ENCODE peak calls at places on chromosomes 3 and 15, in eight cellular contexts. I is cardiac muscle cell; T is ascending aorta; O is ovary; S is CD4-positive, alpha-beta memory T cell; X is CD4-positive, alpha-beta T cell; C is RWPE2; G is dorsolateral prefrontal cortex. A is an unnamed sample.
A peak's percentile ranks its signal among the peaks of the same experiment; 100 is the strongest.

GRCh38 chr15:62841269-62841628 is 201.3 kb upstream of the TPM1 start:
- DNase-seq in X (no peak), G (no peak), T (no peak), I (no peak), O (no peak), S (no peak), C (no peak), A (no peak)

GRCh38 chr3:157128771-157129671 is 30.9 kb downstream of the CCNL1 start:
- DNase-seq in O (no peak), T (no peak), I (peak; percentile 42), X (peak; percentile 48), G (no peak), S (peak; percentile 69), C (peak; percentile 58), A (no peak)

GRCh38 chr3:139313921-139314320 is 29.9 kb upstream of the MRPS22 start:
- DNase-seq in T (no peak), C (no peak), X (no peak), I (no peak), G (no peak), O (no peak), S (no peak), A (no peak)

GRCh38 chr3:126126811-126127431 is 43.0 kb upstream of the SLC41A3 start:
- DNase-seq in I (no peak), S (no peak), C (no peak), O (peak; percentile 14), G (peak; percentile 11), T (no peak), X (no peak), A (no peak)

GRCh38 chr3:153250450-153250849 is 88.4 kb downstream of the RAP2B start:
- DNase-seq in S (no peak), G (no peak), T (no peak), X (no peak), C (no peak), O (no peak), I (no peak), A (no peak)

GRCh38 chr3:168990111-168990510 is 673.4 kb downstream of the MECOM start:
- DNase-seq in I (peak; percentile 4), G (no peak), S (no peak), X (no peak), C (no peak), T (no peak), O (no peak), A (no peak)

GRCh38 chr3:158775801-158776399 is 26.0 kb upstream of the MFSD1 start:
- DNase-seq in X (no peak), G (no peak), I (peak; percentile 8), S (no peak), T (no peak), C (no peak), O (no peak), A (no peak)

GRCh38 chr3:172298247-172298646 is 150.0 kb downstream of the GHSR start:
- DNase-seq in I (no peak), T (no peak), X (no peak), G (no peak), C (no peak), S (no peak), O (no peak), A (no peak)

GRCh38 chr3:115823083-115823482 is 199.8 kb downstream of the GAP43 start:
- DNase-seq in T (no peak), G (no peak), C (no peak), S (no peak), I (no peak), X (no peak), O (no peak), A (no peak)

GRCh38 chr15:67156834-67157233 is 91.4 kb downstream of the SMAD3 start:
- DNase-seq in X (no peak), I (no peak), G (no peak), S (no peak), O (no peak), C (no peak), T (no peak), A (no peak)

GRCh38 chr15:67156426-67156825 is 91.0 kb downstream of the SMAD3 start:
- DNase-seq in O (no peak), G (no peak), X (no peak), I (no peak), C (no peak), S (no peak), T (no peak), A (no peak)

GRCh38 chr15:67161412-67161811 is 93.0 kb downstream of the AAGAB start:
- DNase-seq in S (no peak), T (no peak), I (no peak), C (no peak), G (no peak), X (no peak), O (no peak), A (no peak)

GRCh38 chr15:67157779-67158366 is 92.5 kb downstream of the SMAD3 start:
- DNase-seq in I (no peak), T (no peak), S (no peak), C (no peak), O (no peak), G (no peak), X (no peak), A (no peak)

DNA sequence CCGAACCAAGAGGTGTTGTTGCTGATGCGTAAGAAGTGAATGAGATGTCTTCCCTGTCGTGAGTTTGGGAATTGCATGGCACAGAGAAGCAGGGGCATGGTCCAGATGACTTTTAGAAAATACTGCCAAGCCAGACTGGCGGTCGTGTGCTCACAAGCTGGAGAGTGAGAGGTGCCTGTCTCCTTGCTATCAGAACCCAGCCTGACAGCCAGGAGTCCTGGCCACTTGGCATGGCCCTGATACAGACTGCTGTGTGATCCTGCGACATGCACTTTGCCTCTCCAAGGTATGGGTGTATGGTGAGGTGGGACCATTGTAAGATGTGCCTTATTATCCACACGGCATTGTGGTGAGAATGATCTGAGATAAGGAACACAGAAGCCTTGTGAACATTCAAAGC is 93.0 kb downstream of the SMAD3 start:
- DNase-seq in S (no peak), X (no peak), O (no peak), G (no peak), T (no peak), C (no peak), I (no peak), A (no peak)
- H3K27ac ChIP-seq in S (no peak overlapping the region), X (no peak overlapping the region), O (no peak overlapping the region), G (no peak overlapping the region), T (no peak overlapping the region), C (no peak overlapping the region), I (no peak overlapping the region), A (no peak overlapping the region)

DNA sequence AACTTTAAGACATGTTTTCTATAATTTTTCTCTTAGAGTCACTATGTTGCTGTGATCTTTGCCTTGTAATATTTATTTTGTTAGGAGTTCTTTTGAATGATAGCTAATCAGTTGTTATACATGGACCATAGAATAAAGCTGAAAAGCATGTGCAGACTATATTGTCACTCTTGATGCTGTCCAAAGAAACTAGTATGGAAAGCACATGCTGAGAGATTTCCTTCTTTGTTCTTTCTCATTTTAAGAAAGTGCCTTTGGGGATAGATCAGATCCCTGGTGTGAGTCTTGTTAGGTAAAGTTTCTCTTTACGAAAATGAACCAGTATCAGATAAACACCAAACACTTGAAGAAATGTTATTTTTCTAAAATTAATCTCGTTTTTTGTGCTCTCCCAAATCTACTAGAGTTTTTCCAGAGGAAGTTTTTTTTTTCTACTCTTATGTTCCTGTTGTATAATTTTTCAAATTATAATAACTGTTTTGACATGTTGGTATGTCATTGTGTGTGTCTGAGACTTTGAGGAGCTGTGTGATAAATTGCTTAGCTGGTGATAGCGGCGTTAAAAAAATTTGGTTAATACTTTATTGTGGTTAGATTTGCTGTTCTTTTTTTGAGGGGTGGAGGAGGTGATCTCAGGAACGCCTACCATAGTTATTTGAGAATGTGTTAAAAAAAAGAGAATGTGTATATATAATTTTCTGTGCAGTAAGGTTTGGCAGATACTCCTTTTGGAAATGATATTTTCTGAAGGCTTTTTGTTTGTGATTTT is 2.2 kb downstream of the PIAS1 start:
- DNase-seq in O (no peak), I (no peak), G (no peak), X (no peak), T (no peak), S (no peak), C (no peak), A (no peak)
- H3K27ac ChIP-seq in O (no peak overlapping the region), I (peak overlapping the region; percentile 95), G (no peak overlapping the region), X (no peak overlapping the region), T (no peak overlapping the region), S (no peak overlapping the region), C (peak overlapping the region; percentile 60), A (no peak overlapping the region)

GRCh38 chr3:58218904-58219303 is 8.1 kb upstream of the DNASE1L3 start:
- DNase-seq in S (no peak), O (no peak), T (no peak), X (no peak), G (no peak), I (no peak), C (no peak), A (no peak)

GRCh38 chr3:58214484-58215316 is 3.9 kb upstream of the DNASE1L3 start:
- DNase-seq in O (no peak), X (no peak), C (peak; percentile 83), S (no peak), T (no peak), I (no peak), G (no peak), A (no peak)

GRCh38 chr3:58216496-58217197 is 5.9 kb upstream of the DNASE1L3 start:
- DNase-seq in I (no peak), G (no peak), C (no peak), S (no peak), O (no peak), T (no peak), X (no peak), A (no peak)

GRCh38 chr3:58217209-58217811 is 6.5 kb upstream of the DNASE1L3 start:
- DNase-seq in X (peak; percentile 38), I (peak; percentile 64), S (peak; percentile 49), O (peak; percentile 53), G (peak; percentile 79), C (peak; percentile 76), T (peak; percentile 58), A (peak; percentile 66)

GRCh38 chr3:58215317-58216025 is 4.7 kb upstream of the DNASE1L3 start:
- DNase-seq in S (no peak), T (no peak), X (no peak), O (no peak), I (no peak), G (no peak), C (no peak), A (no peak)
- H3K27ac ChIP-seq in S (no peak overlapping the region), T (no peak overlapping the region), X (no peak overlapping the region), O (no peak overlapping the region), I (no peak overlapping the region), G (no peak overlapping the region), C (peak overlapping the region; percentile 64), A (no peak overlapping the region)

GRCh38 chr15:68587769-68588385 is 9.1 kb downstream of the CORO2B start:
- DNase-seq in X (no peak), I (no peak), O (no peak), T (no peak), C (no peak), S (no peak), G (no peak), A (no peak)

GRCh38 chr15:68589012-68589411 is 10.2 kb downstream of the CORO2B start:
- DNase-seq in S (no peak), C (no peak), X (no peak), I (no peak), T (no peak), O (no peak), G (no peak), A (no peak)

GRCh38 chr15:68590721-68591389 is 12.1 kb downstream of the CORO2B start:
- DNase-seq in O (no peak), T (no peak), G (peak; percentile 34), X (no peak), S (no peak), C (no peak), I (no peak), A (no peak)

GRCh38 chr15:68592054-68592453 is 13.3 kb downstream of the CORO2B start:
- DNase-seq in C (no peak), I (no peak), X (no peak), S (no peak), O (no peak), T (no peak), G (no peak), A (no peak)

GRCh38 chr15:68589783-68590710 is 11.3 kb downstream of the CORO2B start:
- DNase-seq in O (no peak), X (no peak), S (no peak), I (no peak), C (no peak), G (peak; percentile 58), T (no peak), A (peak; percentile 72)
- H3K27ac ChIP-seq in O (peak overlapping the region; percentile 69), X (no peak overlapping the region), S (no peak overlapping the region), I (no peak overlapping the region), C (no peak overlapping the region), G (peak overlapping the region; percentile 79), T (peak overlapping the region; percentile 63), A (peak overlapping the region; percentile 75)

A was measured in substantia nigra.